ENCODE peak calls at places on chromosomes 2 and 18, in eight cellular contexts. M is Peyer's patch, C is HL-60, G is ascending aorta, S is Panc1, K is astrocyte of the cerebellum, H is transverse colon, E is IMR-90. J is an unnamed sample.

GRCh38 chr2:47437287-47437686 is 34.3 kb downstream of the MSH2 start:
- DNase-seq in E (peak; percentile 47), G (no peak), C (no peak), K (peak; percentile 23), H (no peak), M (no peak), S (no peak), J (peak; percentile 14)

GRCh38 chr2:168976034-168976654 is 55.0 kb downstream of the ABCB11 start:
- DNase-seq in S (no peak), E (no peak), K (no peak), M (no peak), H (no peak), C (no peak), G (no peak), J (no peak)

GRCh38 chr2:119764832-119765231 is 5.1 kb downstream of the PTPN4 start:
- DNase-seq in C (no peak), G (no peak), K (no peak), S (no peak), M (no peak), H (no peak), E (no peak), J (no peak)

GRCh38 chr2:208361077-208361441 is 45.5 kb upstream of the PTH2R start:
- DNase-seq in K (no peak), H (no peak), S (no peak), E (no peak), C (no peak), M (no peak), G (no peak), J (no peak)

GRCh38 chr2:236238756-236239155 is 25.4 kb downstream of the ASB18 start:
- DNase-seq in E (no peak), K (no peak), M (no peak), S (no peak), H (no peak), G (no peak), C (no peak), J (no peak)

GRCh38 chr2:213806125-213806726 is 522.0 kb downstream of the SPAG16 start:
- DNase-seq in M (no peak), E (peak; percentile 38), C (no peak), K (no peak), H (no peak), G (no peak), S (no peak), J (no peak)

GRCh38 chr2:112148477-112148876 is 10.3 kb downstream of the FBLN7 start:
- DNase-seq in G (no peak), K (no peak), C (no peak), M (peak; percentile 25), H (no peak), S (no peak), E (no peak), J (no peak)

GRCh38 chr18:7559709-7560319 is 7.3 kb upstream of the PTPRM start:
- DNase-seq in G (no peak), H (no peak), K (no peak), S (no peak), E (no peak), M (no peak), C (no peak), J (no peak)

GRCh38 chr18:54004828-54005227 is 219.6 kb downstream of the MBD2 start:
- DNase-seq in C (no peak), S (no peak), M (no peak), G (no peak), H (no peak), K (no peak), E (no peak), J (peak; percentile 15)

GRCh38 chr2:223797073-223797472 is 40.3 kb downstream of the AP1S3 start:
- DNase-seq in C (no peak), E (peak; percentile 34), K (peak; percentile 59), G (no peak), M (peak; percentile 61), H (no peak), S (no peak), J (no peak)

GRCh38 chr2:179556425-179556824 is 291.8 kb upstream of the SESTD1 start:
- DNase-seq in S (no peak), K (no peak), E (no peak), G (no peak), C (no peak), M (no peak), H (no peak), J (no peak)

GRCh38 chr2:179553382-179553781 is 288.8 kb upstream of the SESTD1 start:
- DNase-seq in M (no peak), E (no peak), C (no peak), K (no peak), S (no peak), G (no peak), H (no peak), J (no peak)

GRCh38 chr2:179558010-179558911 is 293.6 kb upstream of the SESTD1 start:
- DNase-seq in H (no peak), M (no peak), E (no peak), S (no peak), G (no peak), C (no peak), K (no peak), J (no peak)

GRCh38 chr2:179554639-179555038 is 290.0 kb upstream of the SESTD1 start:
- DNase-seq in E (no peak), K (no peak), G (no peak), M (no peak), H (no peak), C (no peak), S (no peak), J (no peak)

DNA sequence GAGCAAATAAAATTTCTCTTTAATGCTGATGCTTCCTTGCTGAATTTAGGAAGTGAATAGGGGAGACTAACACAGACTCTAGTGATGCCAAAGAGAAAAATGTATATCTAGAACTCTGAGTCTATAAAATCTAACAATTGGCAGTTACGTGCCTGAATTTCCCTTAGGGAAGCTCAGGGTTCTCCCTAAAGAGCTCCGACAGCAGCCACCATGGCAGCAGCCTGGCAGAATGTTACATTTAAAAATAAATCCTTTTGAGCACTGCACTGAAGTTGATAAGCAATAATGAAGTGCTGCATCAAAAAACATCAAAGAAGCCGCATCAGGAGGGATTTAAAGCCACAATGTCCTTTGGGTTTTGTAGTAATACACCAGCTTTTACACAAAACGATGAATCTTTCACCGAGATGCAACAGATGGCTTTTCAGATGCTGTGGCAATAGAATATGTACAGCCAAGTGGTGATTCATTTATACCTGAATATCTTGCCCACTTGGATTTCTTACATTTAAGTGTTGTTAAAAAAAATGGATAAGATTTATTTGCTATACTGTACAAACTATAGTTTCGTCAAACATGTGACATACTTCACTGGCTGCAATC is 291.1 kb upstream of the SESTD1 start:
- DNase-seq in K (no peak), C (no peak), G (no peak), M (no peak), S (no peak), H (no peak), E (no peak), J (no peak)
- H3K4me3 ChIP-seq in K (no peak overlapping the region), C (no peak overlapping the region), G (no peak overlapping the region), M (no peak overlapping the region), S (no peak overlapping the region), H (no peak overlapping the region), E (no peak overlapping the region), J (no peak overlapping the region)

GRCh38 chr2:7357993-7358392 is 440.8 kb downstream of the RNF144A start:
- DNase-seq in C (no peak), K (no peak), E (no peak), S (no peak), H (no peak), M (no peak), G (no peak), J (no peak)

GRCh38 chr2:7368211-7368610 is 451.0 kb downstream of the RNF144A start:
- DNase-seq in S (no peak), K (no peak), E (no peak), H (no peak), G (no peak), C (no peak), M (no peak), J (no peak)

GRCh38 chr2:7358865-7359264 is 441.7 kb downstream of the RNF144A start:
- DNase-seq in G (no peak), M (no peak), C (no peak), E (no peak), H (no peak), K (no peak), S (no peak), J (no peak)

DNA sequence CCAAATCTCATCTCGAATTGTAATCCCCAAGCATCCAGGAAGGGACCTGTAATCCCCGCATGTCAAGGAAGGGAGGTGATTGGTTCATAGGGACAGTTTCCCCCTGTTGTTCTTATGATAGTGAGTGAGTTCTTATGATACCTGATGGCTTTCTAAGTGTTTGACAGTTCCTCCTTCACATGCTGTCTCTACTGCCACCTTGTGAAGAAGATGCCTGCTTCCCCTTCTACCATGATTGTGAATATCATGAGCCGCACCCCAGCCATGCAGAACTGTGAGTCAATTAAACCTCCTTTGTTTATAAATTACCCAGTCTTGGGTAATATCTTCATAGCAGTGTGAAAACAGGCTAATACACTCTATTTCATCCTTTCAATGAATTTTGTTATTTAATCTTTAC is 446.7 kb downstream of the RNF144A start:
- DNase-seq in E (no peak), K (no peak), C (no peak), G (no peak), S (no peak), H (no peak), M (no peak), J (no peak)
- TF ChIP-seq CTCF in E (no peak), K (peak; percentile 15), C (no peak), G (no peak), S (peak; percentile 14), H (no peak), M (no peak), J (no peak)

GRCh38 chr2:3159801-3160545 is 217.6 kb downstream of the EIPR1 start:
- DNase-seq in G (no peak), S (no peak), C (no peak), E (no peak), K (no peak), H (no peak), M (no peak), J (no peak)
- H3K4me3 ChIP-seq in G (no peak overlapping the region), S (no peak overlapping the region), C (no peak overlapping the region), E (no peak overlapping the region), K (no peak overlapping the region), H (no peak overlapping the region), M (no peak overlapping the region), J (no peak overlapping the region)

GRCh38 chr2:42077343-42077742 is 29.5 kb downstream of the PKDCC start:
- DNase-seq in K (no peak), H (no peak), M (no peak), E (no peak), S (no peak), C (no peak), G (no peak), J (no peak)
- TF ChIP-seq CTCF in K (no peak), H (no peak), M (no peak), E (no peak), S (no peak), C (no peak), G (no peak), J (no peak)

GRCh38 chr2:85585781-85586105 is 1.5 kb downstream of the VAMP5 start:
- DNase-seq in M (no peak), E (peak; percentile 63), S (no peak), C (no peak), K (peak; percentile 27), H (no peak), G (no peak), J (no peak)
- H3K4me3 ChIP-seq in M (no peak overlapping the region), E (no peak overlapping the region), S (peak overlapping the region; percentile 10), C (no peak overlapping the region), K (peak overlapping the region; percentile 53), H (no peak overlapping the region), G (peak overlapping the region; percentile 61), J (no peak overlapping the region)